ENCODE peak calls at places on chromosome 2, in four cellular contexts. One of them, this sample, is unnamed.

GRCh38 chr2:2280483-2280882 is 50.6 kb downstream of the MYT1L start:
- DNase-seq in DMS79 treated with DMSO at 0.1 percent for 48 hours: no peak
- DNase-seq in T1000: no peak
- DNase-seq in NCI-H1092 treated with DMSO at 0.1 percent for 48 hours: no peak
- DNase-seq in this sample: no peak

GRCh38 chr2:8315766-8316165 is 366.1 kb upstream of the ID2 start:
- DNase-seq in DMS79 treated with DMSO at 0.1 percent for 48 hours: no peak
- DNase-seq in T1000: no peak
- DNase-seq in NCI-H1092 treated with DMSO at 0.1 percent for 48 hours: no peak
- DNase-seq in this sample: no peak

GRCh38 chr2:107625982-107626381 is 200.7 kb upstream of the RGPD4 start:
- DNase-seq in DMS79 treated with DMSO at 0.1 percent for 48 hours: no peak
- DNase-seq in T1000: no peak
- DNase-seq in NCI-H1092 treated with DMSO at 0.1 percent for 48 hours: no peak
- DNase-seq in this sample: no peak

GRCh38 chr2:172739651-172740050 is 4.0 kb downstream of the RAPGEF4 start:
- DNase-seq in DMS79 treated with DMSO at 0.1 percent for 48 hours: no peak
- DNase-seq in T1000: no peak
- DNase-seq in NCI-H1092 treated with DMSO at 0.1 percent for 48 hours: no peak
- DNase-seq in this sample: no peak

GRCh38 chr2:120385355-120386127 is 39.6 kb downstream of the INHBB start:
- DNase-seq in DMS79 treated with DMSO at 0.1 percent for 48 hours: no peak
- DNase-seq in T1000: no peak
- DNase-seq in NCI-H1092 treated with DMSO at 0.1 percent for 48 hours: no peak
- DNase-seq in this sample: no peak

GRCh38 chr2:33372940-33373553 is 103.4 kb upstream of the RASGRP3 start:
- DNase-seq in DMS79 treated with DMSO at 0.1 percent for 48 hours: peak; percentile 72
- DNase-seq in T1000: no peak
- DNase-seq in NCI-H1092 treated with DMSO at 0.1 percent for 48 hours: peak; percentile 23
- DNase-seq in this sample: no peak

GRCh38 chr2:126889501-126890135 is 9.1 kb upstream of the TEX51 start:
- DNase-seq in DMS79 treated with DMSO at 0.1 percent for 48 hours: no peak
- DNase-seq in T1000: no peak
- DNase-seq in NCI-H1092 treated with DMSO at 0.1 percent for 48 hours: no peak
- DNase-seq in this sample: no peak

GRCh38 chr2:27407798-27408491 is 1.4 kb downstream of the PPM1G start:
- DNase-seq in DMS79 treated with DMSO at 0.1 percent for 48 hours: peak; percentile 38
- DNase-seq in T1000: no peak
- DNase-seq in NCI-H1092 treated with DMSO at 0.1 percent for 48 hours: peak; percentile 66
- DNase-seq in this sample: no peak

GRCh38 chr2:55047677-55048299 is 2.5 kb downstream of the RTN4 start:
- DNase-seq in DMS79 treated with DMSO at 0.1 percent for 48 hours: peak; percentile 27
- DNase-seq in T1000: no peak
- DNase-seq in NCI-H1092 treated with DMSO at 0.1 percent for 48 hours: no peak
- DNase-seq in this sample: no peak

GRCh38 chr2:38075436-38076249 is at the start of gene CYP1B1:
- DNase-seq in DMS79 treated with DMSO at 0.1 percent for 48 hours: peak; percentile 71
- DNase-seq in T1000: no peak
- DNase-seq in NCI-H1092 treated with DMSO at 0.1 percent for 48 hours: no peak
- DNase-seq in this sample: peak; percentile 15

GRCh38 chr2:241878007-241878970 is 8.8 kb downstream of the RTP5 start:
- DNase-seq in DMS79 treated with DMSO at 0.1 percent for 48 hours: peak; percentile 34
- DNase-seq in T1000: peak; percentile 14
- DNase-seq in NCI-H1092 treated with DMSO at 0.1 percent for 48 hours: peak; percentile 48
- DNase-seq in this sample: peak; percentile 73

GRCh38 chr2:99488999-99489757 is 639 bp downstream of the REV1 start:
- DNase-seq in DMS79 treated with DMSO at 0.1 percent for 48 hours: no peak
- DNase-seq in T1000: no peak
- DNase-seq in NCI-H1092 treated with DMSO at 0.1 percent for 48 hours: peak; percentile 44
- DNase-seq in this sample: no peak

GRCh38 chr2:147689510-147689909 is 155.3 kb upstream of the ACVR2A start:
- DNase-seq in DMS79 treated with DMSO at 0.1 percent for 48 hours: no peak
- DNase-seq in T1000: no peak
- DNase-seq in NCI-H1092 treated with DMSO at 0.1 percent for 48 hours: no peak
- DNase-seq in this sample: no peak

GRCh38 chr2:113685471-113685870 is 58.4 kb downstream of the RABL2A start:
- DNase-seq in DMS79 treated with DMSO at 0.1 percent for 48 hours: no peak
- DNase-seq in T1000: no peak
- DNase-seq in NCI-H1092 treated with DMSO at 0.1 percent for 48 hours: no peak
- DNase-seq in this sample: no peak

GRCh38 chr2:37601569-37601968 is 69.9 kb downstream of the CDC42EP3 start:
- DNase-seq in DMS79 treated with DMSO at 0.1 percent for 48 hours: no peak
- DNase-seq in T1000: no peak
- DNase-seq in NCI-H1092 treated with DMSO at 0.1 percent for 48 hours: no peak
- DNase-seq in this sample: no peak

GRCh38 chr2:55054476-55054875 is 4.2 kb upstream of the RTN4 start:
- DNase-seq in DMS79 treated with DMSO at 0.1 percent for 48 hours: peak; percentile 16
- DNase-seq in T1000: no peak
- DNase-seq in NCI-H1092 treated with DMSO at 0.1 percent for 48 hours: no peak
- DNase-seq in this sample: no peak

GRCh38 chr2:238963164-238963969 is 115.5 kb downstream of the TWIST2 start:
- DNase-seq in DMS79 treated with DMSO at 0.1 percent for 48 hours: no peak
- DNase-seq in T1000: no peak
- DNase-seq in NCI-H1092 treated with DMSO at 0.1 percent for 48 hours: no peak
- DNase-seq in this sample: no peak

GRCh38 chr2:98634406-98635092 is 26.2 kb downstream of the UNC50 start:
- DNase-seq in DMS79 treated with DMSO at 0.1 percent for 48 hours: no peak
- DNase-seq in T1000: no peak
- DNase-seq in NCI-H1092 treated with DMSO at 0.1 percent for 48 hours: no peak
- DNase-seq in this sample: no peak

GRCh38 chr2:149065236-149065635 is 26.7 kb downstream of the LYPD6B start:
- DNase-seq in DMS79 treated with DMSO at 0.1 percent for 48 hours: no peak
- DNase-seq in T1000: peak; percentile 48
- DNase-seq in NCI-H1092 treated with DMSO at 0.1 percent for 48 hours: no peak
- DNase-seq in this sample: no peak

GRCh38 chr2:133509777-133510176 is 58.5 kb downstream of the NCKAP5 start:
- DNase-seq in DMS79 treated with DMSO at 0.1 percent for 48 hours: no peak
- DNase-seq in T1000: no peak
- DNase-seq in NCI-H1092 treated with DMSO at 0.1 percent for 48 hours: no peak
- DNase-seq in this sample: no peak

GRCh38 chr2:74553892-74554820 is at the start of the genes DOK1 and LOXL3:
- DNase-seq in DMS79 treated with DMSO at 0.1 percent for 48 hours: peak; percentile 66
- DNase-seq in T1000: peak; percentile 66
- DNase-seq in NCI-H1092 treated with DMSO at 0.1 percent for 48 hours: peak; percentile 54
- DNase-seq in this sample: peak; percentile 83

GRCh38 chr2:47560107-47560819 is 157.3 kb downstream of the MSH2 start:
- DNase-seq in DMS79 treated with DMSO at 0.1 percent for 48 hours: no peak
- DNase-seq in T1000: no peak
- DNase-seq in NCI-H1092 treated with DMSO at 0.1 percent for 48 hours: no peak
- DNase-seq in this sample: no peak

GRCh38 chr2:238711346-238711745 is 136.5 kb upstream of the TWIST2 start:
- DNase-seq in DMS79 treated with DMSO at 0.1 percent for 48 hours: no peak
- DNase-seq in T1000: no peak
- DNase-seq in NCI-H1092 treated with DMSO at 0.1 percent for 48 hours: no peak
- DNase-seq in this sample: no peak

This sample was measured in activated B cell treated with CpG ODN at 0.5 μM for 24 hours.